ENCODE peak calls at places on chromosomes 3 and 15, in five cellular contexts. O, S, D, U and P are unnamed samples.

GRCh38 chr15:81809543-81809942 is 236.3 kb downstream of the MEX3B start:
- DNase-seq in S (no peak), U (peak), D (no peak), O (no peak), P (peak)

GRCh38 chr3:154304116-154304786 is 20.0 kb downstream of the DHX36 start:
- DNase-seq in O (no peak), D (no peak), S (no peak), U (no peak), P (peak)

GRCh38 chr3:194255252-194256039 is 95.7 kb downstream of the CPN2 start:
- DNase-seq in D (peak), S (no peak), O (no peak), U (no peak), P (peak)

GRCh38 chr3:32686713-32687112 is 1.7 kb downstream of the CNOT10 start:
- DNase-seq in S (no peak), O (no peak), U (no peak), D (no peak), P (no peak)

GRCh38 chr3:61820306-61820992 is 259.1 kb downstream of the PTPRG start:
- DNase-seq in O (no peak), D (no peak), U (no peak), S (no peak), P (no peak)

GRCh38 chr3:136906725-136907124 is 44.7 kb downstream of the NCK1 start:
- DNase-seq in O (no peak), S (no peak), D (no peak), U (no peak), P (no peak)

GRCh38 chr3:52366527-52366926 is 50.4 kb downstream of the DNAH1 start:
- DNase-seq in D (no peak), U (no peak), O (no peak), S (no peak), P (no peak)

GRCh38 chr3:177146646-177147045 is 50.6 kb downstream of the TBL1XR1 start:
- DNase-seq in O (no peak), U (no peak), D (no peak), S (no peak), P (peak)

GRCh38 chr3:10047876-10048275 is 21.6 kb downstream of the FANCD2 start:
- DNase-seq in S (no peak), O (no peak), U (no peak), D (no peak), P (peak)

GRCh38 chr3:13085081-13085845 is 12.0 kb upstream of the IQSEC1 start:
- DNase-seq in U (no peak), O (no peak), S (no peak), D (no peak), P (no peak)

GRCh38 chr3:12484983-12485327 is 675 bp downstream of the TSEN2 start:
- DNase-seq in S (no peak), D (no peak), U (no peak), O (no peak), P (peak)

GRCh38 chr3:127674793-127675189 is 2.0 kb downstream of the ABTB1 start:
- DNase-seq in S (no peak), U (no peak), O (no peak), D (peak), P (no peak)

GRCh38 chr3:10757821-10758130 is 58.3 kb upstream of the SLC6A11 start:
- DNase-seq in D (no peak), S (no peak), U (no peak), O (no peak), P (no peak)

GRCh38 chr3:133113526-133113925 is 75.3 kb downstream of the TMEM108 start:
- DNase-seq in O (no peak), D (no peak), S (no peak), U (no peak), P (no peak)

GRCh38 chr3:196085534-196085933 is 3.6 kb upstream of the TFRC start:
- DNase-seq in D (no peak), O (no peak), S (no peak), U (no peak), P (no peak)

GRCh38 chr3:42228796-42229195 is 37.2 kb downstream of the CCK start:
- DNase-seq in O (no peak), D (no peak), U (no peak), S (no peak), P (peak)

GRCh38 chr3:105613120-105613519 is 246.4 kb downstream of the ALCAM start:
- DNase-seq in D (no peak), S (no peak), U (no peak), O (no peak), P (no peak)

GRCh38 chr15:92974183-92974915 is 74.2 kb downstream of the CHD2 start:
- DNase-seq in O (no peak), S (no peak), U (no peak), D (no peak), P (no peak)
- H3K4me3 ChIP-seq in O (no peak), S (no peak), U (no peak), D (no peak), P (no peak)

GRCh38 chr15:56291741-56292140 is 48.1 kb upstream of the RFX7 start:
- DNase-seq in U (no peak), D (no peak), S (no peak), O (no peak), P (no peak)

GRCh38 chr15:56281145-56281544 is 37.5 kb upstream of the RFX7 start:
- DNase-seq in O (no peak), D (no peak), S (no peak), U (no peak), P (no peak)

DNA sequence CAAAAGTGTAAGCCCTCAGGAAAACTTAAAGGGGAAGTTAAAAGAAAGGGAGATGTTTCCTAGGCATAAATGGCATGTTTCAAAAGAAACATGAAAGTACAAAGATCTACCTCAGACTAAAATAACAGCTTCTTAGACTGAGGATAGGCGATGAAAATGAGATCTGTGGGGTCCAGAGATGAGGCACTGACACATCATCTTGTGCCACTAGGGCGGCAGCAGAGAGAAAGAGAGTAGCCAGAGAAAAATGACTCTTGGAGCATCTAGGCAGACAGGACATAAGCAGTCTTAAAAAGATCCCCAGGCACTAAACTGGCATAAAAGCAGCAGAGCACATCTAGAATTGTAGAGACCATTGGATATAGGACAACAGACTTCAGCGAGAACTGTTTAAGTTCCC is 42.5 kb upstream of the RFX7 start:
- DNase-seq in U (peak), O (no peak), D (no peak), S (no peak), P (no peak)
- TF ChIP-seq CTCF in U (peak), O (peak), D (no peak), S (peak), P (peak)

GRCh38 chr3:64058592-64058991 is 35.3 kb upstream of the PSMD6 start:
- DNase-seq in O (no peak), S (no peak), D (no peak), U (no peak), P (no peak)
- H3K4me3 ChIP-seq in O (no peak), S (no peak), D (no peak), U (no peak), P (no peak)

DNA sequence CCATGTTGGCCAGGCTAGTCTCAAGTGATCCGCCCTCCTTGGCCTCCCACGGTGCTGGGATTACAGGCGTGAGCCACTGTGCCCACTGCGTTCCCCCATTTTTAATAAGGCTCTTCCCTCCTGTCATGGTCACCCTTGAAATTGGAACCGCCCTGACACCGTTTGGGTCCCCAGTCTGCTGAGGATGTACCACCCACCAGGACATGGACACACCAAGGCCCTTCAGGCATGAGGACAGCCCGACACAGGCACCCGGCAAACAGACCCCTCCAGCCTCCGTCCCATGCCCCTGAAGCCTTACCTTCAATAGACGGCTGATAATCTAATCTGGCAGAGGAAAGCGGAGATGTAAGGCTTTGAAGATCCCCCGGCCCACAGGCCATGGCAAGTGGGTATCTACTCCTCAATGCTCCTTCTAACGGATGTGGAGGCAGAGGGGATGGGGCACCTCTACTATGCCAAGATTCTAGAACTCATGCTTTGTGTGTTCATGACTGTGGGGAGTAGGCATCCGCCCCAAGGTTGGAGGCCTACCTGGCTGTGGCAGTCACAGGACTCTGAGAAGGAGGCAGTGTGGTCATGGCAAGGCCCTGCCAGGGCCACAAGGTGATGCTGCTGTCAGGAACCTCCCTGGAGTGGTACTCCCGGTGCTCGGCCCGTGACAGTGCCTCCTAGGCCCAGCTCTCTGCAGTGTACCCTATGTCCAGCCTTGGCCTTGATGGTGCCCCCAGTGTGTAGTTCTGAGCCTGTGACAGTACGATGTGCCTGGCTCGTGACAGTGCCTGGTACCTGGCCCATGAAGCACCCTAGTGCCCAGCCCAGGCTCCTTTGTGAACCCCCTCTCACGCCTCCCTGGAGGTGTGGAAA is 18.6 kb upstream of the PRSS50 start:
- DNase-seq in S (no peak), U (no peak), D (peak), O (no peak), P (no peak)
- TF ChIP-seq CTCF in S (no peak), U (no peak), D (no peak), O (no peak), P (no peak)

GRCh38 chr3:16906679-16907078 is 21.9 kb downstream of the PLCL2 start:
- DNase-seq in O (no peak), U (no peak), S (no peak), D (no peak), P (peak)
- H3K4me3 ChIP-seq in O (no peak), U (no peak), S (no peak), D (no peak), P (no peak)

GRCh38 chr15:39628131-39628482 is 47.2 kb downstream of the THBS1 start:
- DNase-seq in U (no peak), D (no peak), S (no peak), O (no peak), P (peak)
- TF ChIP-seq CTCF in U (peak), D (no peak), S (peak), O (no peak), P (peak)

GRCh38 chr3:29311805-29312204 is 30.9 kb downstream of the RBMS3 start:
- DNase-seq in S (no peak), U (no peak), D (no peak), O (no peak), P (no peak)

GRCh38 chr3:29313074-29313473 is 32.2 kb downstream of the RBMS3 start:
- DNase-seq in D (no peak), O (no peak), S (no peak), U (no peak), P (no peak)

GRCh38 chr3:29317659-29318173 is 36.8 kb downstream of the RBMS3 start:
- DNase-seq in S (no peak), U (no peak), O (no peak), D (no peak), P (no peak)

GRCh38 chr3:29313981-29314726 is 33.3 kb downstream of the RBMS3 start:
- DNase-seq in O (no peak), D (no peak), U (no peak), S (no peak), P (no peak)

GRCh38 chr3:29314727-29315088 is 33.8 kb downstream of the RBMS3 start:
- DNase-seq in O (no peak), D (no peak), U (no peak), S (no peak), P (no peak)
- H3K4me3 ChIP-seq in O (no peak), D (no peak), U (no peak), S (no peak), P (no peak)

GRCh38 chr15:100703032-100703578 is 100.7 kb downstream of the ASB7 start:
- DNase-seq in S (peak), O (no peak), D (no peak), U (no peak), P (peak)
- TF ChIP-seq CTCF in S (peak), O (no peak), D (no peak), U (no peak), P (peak)

DNA sequence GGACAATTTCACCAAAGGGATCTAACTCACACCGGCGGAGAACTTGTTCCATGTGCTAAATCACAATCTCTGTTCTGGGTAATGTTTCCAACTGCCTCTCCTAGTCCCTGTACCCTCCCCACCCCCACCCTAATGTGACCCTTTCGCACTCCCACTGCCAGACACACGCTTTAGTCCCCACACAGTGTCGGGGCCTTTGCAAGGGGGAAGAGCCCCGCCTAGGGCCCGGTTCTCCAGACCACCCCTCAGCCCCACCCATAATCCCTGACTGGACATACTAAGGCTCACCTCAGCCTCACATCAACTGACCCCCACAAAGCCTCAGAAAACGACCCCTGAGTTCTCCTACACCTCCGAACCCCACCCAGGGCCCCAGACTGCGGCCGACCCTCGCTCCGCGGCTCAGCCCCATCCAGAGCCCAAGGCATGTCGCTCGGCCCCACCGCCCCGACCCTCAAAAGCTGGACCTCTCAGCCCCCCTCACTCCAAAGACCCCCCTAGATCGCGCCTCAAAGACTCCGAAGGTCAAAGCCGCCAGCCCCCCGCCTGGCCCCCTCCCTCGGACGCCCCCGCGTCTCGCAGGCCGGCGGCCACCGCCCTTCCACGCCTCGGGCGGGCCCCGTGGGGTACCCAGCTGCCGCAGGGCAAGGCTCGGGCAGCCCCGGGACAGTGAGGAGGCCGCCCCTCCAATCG is 72.0 kb upstream of the MAP4 start:
- DNase-seq in O (no peak), D (peak), S (no peak), U (no peak), P (no peak)
- H3K4me3 ChIP-seq in O (peak), D (peak), S (peak), U (peak), P (peak)